ENCODE peak calls at places on chromosome 22, in five cellular contexts. I, P, K, C and N are unnamed samples.
A peak's percentile ranks its signal among the peaks of the same experiment; 100 is the strongest.

GRCh38 chr22:22180738-22181514 is 63.7 kb upstream of the VPREB1 start:
- DNase-seq in I (no peak), P (no peak), K (no peak), C (no peak), N (no peak)

GRCh38 chr22:40746428-40747220 is 67.3 kb downstream of the MCHR1 start:
- DNase-seq in I (no peak), P (peak; percentile 19), K (no peak), C (no peak), N (no peak)

GRCh38 chr22:20418211-20418788 is 19.3 kb downstream of the SCARF2 start:
- DNase-seq in I (peak; percentile 32), P (peak; percentile 90), K (peak; percentile 100), C (peak; percentile 66), N (peak; percentile 81)

GRCh38 chr22:37169947-37170688 is 17.9 kb downstream of the C1QTNF6 start:
- DNase-seq in I (no peak), P (no peak), K (peak; percentile 31), C (no peak), N (no peak)

GRCh38 chr22:46350646-46351045 is 15.1 kb downstream of the TRMU start:
- DNase-seq in I (no peak), P (no peak), K (no peak), C (no peak), N (no peak)

GRCh38 chr22:27730649-27731433 is 70.7 kb downstream of the MN1 start:
- DNase-seq in I (no peak), P (no peak), K (no peak), C (no peak), N (no peak)

GRCh38 chr22:35915477-35916013 is 113.1 kb downstream of the RBFOX2 start:
- DNase-seq in I (no peak), P (peak; percentile 55), K (no peak), C (no peak), N (peak; percentile 57)

GRCh38 chr22:24583221-24583971 is 9.5 kb downstream of the LRRC75B start:
- DNase-seq in I (no peak), P (no peak), K (no peak), C (no peak), N (no peak)

GRCh38 chr22:39237276-39238123 is 7.3 kb downstream of the PDGFB start:
- DNase-seq in I (no peak), P (no peak), K (no peak), C (no peak), N (no peak)

GRCh38 chr22:45240137-45240809 is 421 bp downstream of the KIAA0930 start:
- DNase-seq in I (no peak), P (peak; percentile 43), K (no peak), C (no peak), N (no peak)

GRCh38 chr22:45548991-45549736 is 46.5 kb downstream of the FBLN1 start:
- DNase-seq in I (no peak), P (peak; percentile 96), K (peak; percentile 40), C (peak; percentile 67), N (peak; percentile 95)

GRCh38 chr22:43375951-43376455 is 32.8 kb upstream of the SCUBE1 start:
- DNase-seq in I (no peak), P (peak; percentile 51), K (no peak), C (peak; percentile 48), N (peak; percentile 39)

GRCh38 chr22:38416621-38417251 is 38.3 kb downstream of the KCNJ4 start:
- DNase-seq in I (no peak), P (no peak), K (no peak), C (no peak), N (no peak)

GRCh38 chr22:26770624-26771023 is 113.2 kb downstream of the MIAT start:
- DNase-seq in I (no peak), P (peak; percentile 83), K (no peak), C (peak; percentile 36), N (peak; percentile 51)

GRCh38 chr22:45878051-45878764 is 98.8 kb downstream of the WNT7B start:
- DNase-seq in I (no peak), P (no peak), K (no peak), C (no peak), N (no peak)

GRCh38 chr22:48719978-48720661 is 1107.6 kb downstream of the BRD1 start:
- DNase-seq in I (no peak), P (no peak), K (peak; percentile 72), C (no peak), N (no peak)

GRCh38 chr22:31377609-31378008 is 21.8 kb upstream of the DRG1 start:
- DNase-seq in I (no peak), P (no peak), K (no peak), C (no peak), N (no peak)

GRCh38 chr22:19663286-19663815 is 51.0 kb upstream of the SEPTIN5 start:
- DNase-seq in I (no peak), P (peak; percentile 26), K (no peak), C (peak; percentile 76), N (peak; percentile 31)

GRCh38 chr22:39833610-39834009 is 60.0 kb downstream of the ENTHD1 start:
- DNase-seq in I (no peak), P (no peak), K (no peak), C (no peak), N (no peak)

GRCh38 chr22:31089101-31090100 is 8.3 kb downstream of the SMTN start:
- DNase-seq in I (no peak), P (peak; percentile 59), K (peak; percentile 61), C (no peak), N (no peak)

GRCh38 chr22:36922752-36923457 is 9.5 kb downstream of the CSF2RB start:
- DNase-seq in I (no peak), P (no peak), K (no peak), C (no peak), N (no peak)

GRCh38 chr22:50327711-50328019 is 853 bp upstream of the DENND6B start:
- DNase-seq in I (no peak), P (no peak), K (no peak), C (no peak), N (no peak)

GRCh38 chr22:49977578-49977977 is 17.0 kb downstream of the PIM3 start:
- DNase-seq in I (no peak), P (no peak), K (no peak), C (no peak), N (no peak)

GRCh38 chr22:49646876-49647275 is 180.8 kb downstream of the BRD1 start:
- DNase-seq in I (no peak), P (no peak), K (no peak), C (no peak), N (no peak)